ENCODE peak calls at places on chromosomes 12 and 14, in six cellular contexts. D, P, O, T, S and N are unnamed samples.

GRCh38 chr14:102155150-102155549 is 15.5 kb downstream of the WDR20 start:
- DNase-seq in O (no peak), D (no peak), S (no peak), P (no peak), T (peak; percentile 16), N (peak; percentile 51)

GRCh38 chr14:93838253-93838652 is 50.0 kb upstream of the PRIMA1 start:
- DNase-seq in D (no peak), S (no peak), O (no peak), T (no peak), P (no peak), N (peak; percentile 15)

GRCh38 chr14:50955373-50956043 is 11.2 kb upstream of the PYGL start:
- DNase-seq in P (no peak), T (peak; percentile 98), S (no peak), O (peak; percentile 25), D (no peak), N (peak; percentile 88)

GRCh38 chr12:48542300-48542928 is 17.0 kb downstream of the OR8S1 start:
- DNase-seq in P (peak; percentile 5), O (peak; percentile 20), S (no peak), T (peak; percentile 6), D (peak; percentile 80), N (peak; percentile 64)

GRCh38 chr12:59808317-59808910 is 212.6 kb downstream of the SLC16A7 start:
- DNase-seq in O (peak; percentile 47), P (no peak), S (no peak), T (no peak), D (peak; percentile 66), N (peak; percentile 36)

GRCh38 chr14:74521756-74522155 is 28.2 kb downstream of the ISCA2 start:
- DNase-seq in P (no peak), O (no peak), T (no peak), S (no peak), D (no peak), N (no peak)

GRCh38 chr14:65689070-65689469 is 276.5 kb downstream of the FUT8 start:
- DNase-seq in P (no peak), D (no peak), S (no peak), T (no peak), O (no peak), N (no peak)

GRCh38 chr12:47504775-47505446 is 200.9 kb downstream of the RPAP3 start:
- DNase-seq in S (no peak), T (peak; percentile 20), D (no peak), O (no peak), P (no peak), N (no peak)

GRCh38 chr12:49675137-49675536 is 32.1 kb downstream of the FMNL3 start:
- DNase-seq in T (no peak), O (no peak), S (no peak), P (no peak), D (no peak), N (no peak)

GRCh38 chr12:7099290-7099996 is 7.2 kb upstream of the C1R start:
- DNase-seq in P (no peak), T (no peak), S (no peak), O (no peak), D (no peak), N (no peak)

GRCh38 chr14:65267856-65268255 is 144.7 kb upstream of the FUT8 start:
- DNase-seq in O (no peak), T (no peak), S (no peak), P (no peak), D (no peak), N (peak; percentile 65)

GRCh38 chr12:43222796-43223195 is 329.2 kb downstream of the ADAMTS20 start:
- DNase-seq in P (no peak), S (no peak), O (no peak), D (no peak), T (no peak), N (no peak)

GRCh38 chr14:55277972-55278740 is 6.9 kb downstream of the FBXO34 start:
- DNase-seq in S (no peak), P (peak; percentile 7), D (peak; percentile 67), O (peak; percentile 61), T (no peak), N (no peak)

GRCh38 chr14:55514819-55515470 is 65.1 kb upstream of the KTN1 start:
- DNase-seq in O (no peak), T (peak; percentile 32), S (no peak), P (no peak), D (no peak), N (no peak)

GRCh38 chr12:93151079-93151759 is 222.1 kb upstream of the EEA1 start:
- DNase-seq in D (no peak), P (no peak), O (no peak), S (no peak), T (no peak), N (no peak)

GRCh38 chr14:105877645-105878044 is 351.3 kb downstream of the TMEM121 start:
- DNase-seq in T (no peak), P (no peak), O (no peak), D (no peak), S (no peak), N (no peak)

GRCh38 chr14:100691395-100692025 is 35.2 kb upstream of the DLK1 start:
- DNase-seq in D (no peak), S (no peak), O (no peak), T (no peak), P (no peak), N (no peak)

GRCh38 chr12:88375960-88376305 is 204.3 kb downstream of the KITLG start:
- DNase-seq in S (no peak), D (no peak), T (no peak), P (no peak), O (no peak), N (no peak)

GRCh38 chr14:56894591-56894991 is 84.3 kb upstream of the OTX2 start:
- DNase-seq in T (no peak), S (no peak), D (no peak), P (no peak), O (no peak), N (no peak)

GRCh38 chr14:29035129-29035528 is 268.5 kb downstream of the FOXG1 start:
- DNase-seq in O (no peak), S (no peak), T (no peak), P (no peak), D (no peak), N (no peak)

GRCh38 chr12:94875525-94875924 is 128.0 kb downstream of the NDUFA12 start:
- DNase-seq in P (peak; percentile 61), T (no peak), O (peak; percentile 87), S (no peak), D (no peak), N (no peak)

GRCh38 chr14:85233756-85234545 is 296.0 kb upstream of the FLRT2 start:
- DNase-seq in P (no peak), T (peak; percentile 71), D (no peak), S (no peak), O (no peak), N (no peak)

GRCh38 chr12:78697817-78698415 is 166.7 kb upstream of the SYT1 start:
- DNase-seq in S (no peak), O (no peak), P (no peak), D (no peak), T (peak; percentile 32), N (no peak)

GRCh38 chr12:93146970-93147369 is 217.9 kb upstream of the EEA1 start:
- DNase-seq in S (no peak), O (no peak), D (no peak), T (no peak), P (no peak), N (no peak)

GRCh38 chr14:68214431-68214830 is 394.9 kb downstream of the RAD51B start:
- DNase-seq in S (no peak), P (no peak), O (no peak), T (no peak), D (no peak), N (no peak)

GRCh38 chr12:92927055-92927435 is 2.0 kb downstream of the EEA1 start:
- DNase-seq in T (peak; percentile 34), D (peak; percentile 84), S (peak; percentile 9), O (no peak), P (peak; percentile 29), N (no peak)

GRCh38 chr14:99604766-99605298 is 825 bp upstream of the CCDC85C start:
- DNase-seq in D (peak; percentile 82), S (no peak), O (peak; percentile 66), T (no peak), P (peak; percentile 18), N (peak; percentile 35)

GRCh38 chr14:33949051-33950037 is 1.5 kb downstream of the EGLN3 start:
- DNase-seq in P (no peak), T (no peak), S (no peak), D (peak; percentile 62), O (no peak), N (peak; percentile 33)

GRCh38 chr12:77325505-77325904 is 260.1 kb upstream of the E2F7 start:
- DNase-seq in O (no peak), S (no peak), P (no peak), D (no peak), T (no peak), N (no peak)

GRCh38 chr14:105255021-105255507 is 6.7 kb downstream of the BTBD6 start:
- DNase-seq in T (peak; percentile 12), P (no peak), O (no peak), D (no peak), S (no peak), N (no peak)